ENCODE peak calls at places on chromosomes 16 and 17, in ten cellular contexts. Z is MV-4-11, W is NCI-H1694 treated with DMSO at 0.1 percent for 48 hours, Q is Peyer's patch, G is stomach, P is neural progenitor cell, S is AG09319, T is prostate gland, K is dorsolateral prefrontal cortex, O is HuH-7.5. I is an unnamed sample.

GRCh38 chr17:56441331-56441730 is 152.2 kb upstream of the NOG start:
- DNase-seq in Q (no peak), T (no peak), G (no peak), K (no peak), P (no peak), S (no peak), O (no peak), W (no peak), Z (no peak), I (no peak)

GRCh38 chr16:5042574-5043171 is 8.9 kb upstream of the NAGPA start:
- DNase-seq in W (no peak), G (no peak), Q (no peak), S (no peak), K (no peak), O (no peak), Z (no peak), T (no peak), P (peak), I (no peak)

GRCh38 chr17:60354223-60354622 is 37.7 kb downstream of the USP32 start:
- DNase-seq in P (no peak), Q (no peak), G (no peak), S (peak), T (no peak), K (no peak), O (no peak), Z (no peak), W (no peak), I (no peak)

GRCh38 chr17:29205047-29205446 is 24.8 kb upstream of the MYO18A start:
- DNase-seq in O (no peak), K (no peak), P (no peak), S (no peak), Z (no peak), Q (no peak), W (no peak), T (no peak), G (peak), I (no peak)

GRCh38 chr17:65994679-65995078 is 197.3 kb downstream of the CEP112 start:
- DNase-seq in S (no peak), P (no peak), K (no peak), W (no peak), T (no peak), Q (no peak), G (no peak), Z (peak), O (no peak), I (no peak)

GRCh38 chr17:46733837-46734516 is 84.5 kb downstream of the WNT3 start:
- DNase-seq in S (no peak), K (no peak), Q (no peak), G (no peak), T (no peak), P (no peak), W (no peak), O (no peak), Z (no peak), I (no peak)

GRCh38 chr17:57235124-57235523 is 21.2 kb upstream of the MSI2 start:
- DNase-seq in O (no peak), G (no peak), W (no peak), Z (no peak), T (no peak), K (no peak), P (peak), Q (no peak), S (no peak), I (no peak)

GRCh38 chr17:49575524-49576120 is at the start of gene NXPH3:
- DNase-seq in O (peak), Z (no peak), T (peak), K (no peak), Q (no peak), G (peak), S (no peak), W (peak), P (peak), I (peak)

GRCh38 chr16:65884018-65884417 is 482.5 kb upstream of the CDH5 start:
- DNase-seq in K (no peak), G (no peak), P (no peak), Q (no peak), T (no peak), W (no peak), O (no peak), Z (no peak), S (no peak), I (no peak)

GRCh38 chr16:4795181-4795827 is at the start of gene SMIM22:
- DNase-seq in P (no peak), G (peak), K (no peak), S (no peak), O (no peak), Z (no peak), W (no peak), T (no peak), Q (no peak), I (peak)

GRCh38 chr17:57537524-57538410 is 207.3 kb downstream of the CCDC182 start:
- DNase-seq in O (no peak), P (peak), Q (no peak), S (no peak), T (no peak), W (no peak), K (no peak), Z (no peak), G (no peak), I (no peak)

GRCh38 chr16:2019500-2019899 is at the start of gene NPW:
- DNase-seq in K (no peak), S (no peak), O (no peak), Z (no peak), P (peak), W (no peak), T (no peak), G (no peak), Q (no peak), I (no peak)

GRCh38 chr17:76124582-76125390 is 16.3 kb downstream of the FOXJ1 start:
- DNase-seq in G (no peak), W (no peak), P (peak), O (no peak), S (no peak), K (no peak), T (no peak), Z (no peak), Q (no peak), I (no peak)

GRCh38 chr17:3773511-3773910 is 27.5 kb downstream of the ITGAE start:
- DNase-seq in S (no peak), G (no peak), W (no peak), P (no peak), T (no peak), K (no peak), Q (no peak), Z (no peak), O (no peak), I (no peak)

GRCh38 chr17:73359987-73360410 is 48.2 kb upstream of the CDC42EP4 start:
- DNase-seq in P (peak), T (peak), Z (peak), W (no peak), S (no peak), G (peak), O (peak), K (no peak), Q (no peak), I (peak)

GRCh38 chr16:89024546-89024945 is 47.5 kb upstream of the CBFA2T3 start:
- DNase-seq in W (peak), T (no peak), K (no peak), S (no peak), Z (no peak), Q (no peak), G (no peak), P (no peak), O (no peak), I (no peak)

GRCh38 chr17:57534863-57535651 is 210.0 kb downstream of the CCDC182 start:
- DNase-seq in W (no peak), S (no peak), T (peak), K (no peak), P (no peak), Z (no peak), Q (no peak), O (peak), G (no peak), I (no peak)

GRCh38 chr16:80751167-80751566 is 53.2 kb downstream of the CDYL2 start:
- DNase-seq in K (no peak), Q (no peak), T (peak), O (no peak), Z (no peak), G (no peak), P (peak), W (no peak), S (peak), I (no peak)

GRCh38 chr17:15262291-15263205 is 2.6 kb downstream of the PMP22 start:
- DNase-seq in G (peak), P (peak), K (peak), W (no peak), T (peak), Q (peak), Z (no peak), O (peak), S (peak), I (peak)

GRCh38 chr17:49951362-49952080 is 17.5 kb upstream of the DLX4 start:
- DNase-seq in P (no peak), G (no peak), K (no peak), W (no peak), T (no peak), Q (no peak), S (no peak), O (no peak), Z (no peak), I (no peak)

GRCh38 chr16:83002351-83003334 is 375.9 kb downstream of the CDH13 start:
- DNase-seq in O (no peak), P (no peak), T (no peak), Q (no peak), S (no peak), Z (no peak), G (no peak), K (no peak), W (no peak), I (no peak)

I was measured in colonic mucosa.